ENCODE peak calls at places on chromosomes 6 and 20, in four cellular contexts. A is brain microvascular endothelial cell, H is glutamatergic neuron, U is left lung. K is an unnamed sample.

GRCh38 chr6:43269273-43270007 is 26.2 kb downstream of the TTBK1 start:
- DNase-seq in A (no peak), H (no peak), U (no peak), K (peak; percentile 56)

GRCh38 chr20:50810842-50811241 is 16.0 kb downstream of the BCAS4 start:
- DNase-seq in A (no peak), H (no peak), U (no peak), K (no peak)

GRCh38 chr6:169738204-169738971 is 13.0 kb downstream of the DYNLT2 start:
- DNase-seq in A (peak; percentile 6), H (no peak), U (no peak), K (peak; percentile 3)

GRCh38 chr20:45581702-45582101 is 2.6 kb upstream of the WFDC8 start:
- DNase-seq in A (no peak), H (no peak), U (no peak), K (no peak)

GRCh38 chr20:622161-622560 is 12.1 kb upstream of the TCF15 start:
- DNase-seq in A (no peak), H (no peak), U (no peak), K (no peak)

GRCh38 chr20:56347628-56348305 is 11.0 kb upstream of the FAM210B start:
- DNase-seq in A (no peak), H (no peak), U (no peak), K (peak; percentile 41)

GRCh38 chr6:17011985-17012384 is 89.9 kb upstream of the STMND1 start:
- DNase-seq in A (no peak), H (no peak), U (no peak), K (no peak)

GRCh38 chr6:76438768-76439167 is 366.3 kb upstream of the IMPG1 start:
- DNase-seq in A (no peak), H (no peak), U (no peak), K (no peak)

GRCh38 chr6:164150221-164150620 is 735.7 kb downstream of the QKI start:
- DNase-seq in A (no peak), H (no peak), U (no peak), K (no peak)

GRCh38 chr6:109222848-109223247 is 127.5 kb downstream of the CEP57L1 start:
- DNase-seq in A (no peak), H (no peak), U (no peak), K (no peak)

GRCh38 chr6:64330694-64331309 is 695.2 kb downstream of the PHF3 start:
- DNase-seq in A (peak; percentile 14), H (peak; percentile 93), U (peak; percentile 69), K (peak; percentile 83)

GRCh38 chr6:77425676-77426075 is 37.6 kb downstream of the HTR1B start:
- DNase-seq in A (no peak), H (no peak), U (no peak), K (no peak)

GRCh38 chr6:150079604-150080003 is 10.7 kb upstream of the ULBP3 start:
- DNase-seq in A (no peak), H (no peak), U (no peak), K (no peak)

GRCh38 chr6:159756508-159756907 is 5.3 kb upstream of the ACAT2 start:
- DNase-seq in A (no peak), H (no peak), U (no peak), K (no peak)

GRCh38 chr6:164039954-164040375 is 625.4 kb downstream of the QKI start:
- DNase-seq in A (no peak), H (no peak), U (peak; percentile 81), K (no peak)

GRCh38 chr6:137092018-137092417 is 47.3 kb upstream of the IL20RA start:
- DNase-seq in A (no peak), H (no peak), U (no peak), K (no peak)

GRCh38 chr20:47725248-47725973 is 59.9 kb downstream of the SULF2 start:
- DNase-seq in A (peak; percentile 65), H (peak; percentile 79), U (peak; percentile 82), K (peak; percentile 81)

GRCh38 chr6:144477396-144477795 is 192.3 kb downstream of the UTRN start:
- DNase-seq in A (no peak), H (no peak), U (no peak), K (no peak)

GRCh38 chr6:118398066-118398465 is 150.0 kb upstream of the PLN start:
- DNase-seq in A (no peak), H (no peak), U (no peak), K (no peak)

GRCh38 chr6:164749126-164749758 is 560.2 kb downstream of the C6orf118 start:
- DNase-seq in A (no peak), H (no peak), U (no peak), K (peak; percentile 43)

GRCh38 chr20:40675599-40676221 is 13.3 kb downstream of the MAFB start:
- DNase-seq in A (no peak), H (no peak), U (no peak), K (no peak)

GRCh38 chr6:166671434-166672061 is 44.5 kb upstream of the RPS6KA2 start:
- DNase-seq in A (no peak), H (no peak), U (no peak), K (peak; percentile 24)

GRCh38 chr6:153831350-153832078 is 207.5 kb upstream of the OPRM1 start:
- DNase-seq in A (no peak), H (no peak), U (no peak), K (no peak)

GRCh38 chr20:32993484-32994050 is 10.7 kb downstream of the SUN5 start:
- DNase-seq in A (no peak), H (no peak), U (no peak), K (no peak)

GRCh38 chr6:27651371-27651732 is 178.4 kb upstream of the ZNF184 start:
- DNase-seq in A (peak; percentile 30), H (no peak), U (no peak), K (peak; percentile 23)

GRCh38 chr20:40562031-40562430 is 127.0 kb downstream of the MAFB start:
- DNase-seq in A (peak; percentile 38), H (no peak), U (peak; percentile 82), K (peak; percentile 11)

GRCh38 chr6:87391334-87391733 is 16.4 kb upstream of the CFAP206 start:
- DNase-seq in A (peak; percentile 19), H (peak; percentile 39), U (no peak), K (peak; percentile 16)

GRCh38 chr20:6057139-6057538 is 3.3 kb upstream of the LRRN4 start:
- DNase-seq in A (no peak), H (no peak), U (no peak), K (no peak)

GRCh38 chr6:135935951-135936601 is 84.6 kb downstream of the PDE7B start:
- DNase-seq in A (peak; percentile 78), H (no peak), U (no peak), K (no peak)

GRCh38 chr6:105474234-105474633 is 71.4 kb upstream of the PREP start:
- DNase-seq in A (no peak), H (no peak), U (no peak), K (no peak)

GRCh38 chr20:61896058-61896961 is 169.4 kb downstream of the TAF4 start:
- DNase-seq in A (peak; percentile 23), H (peak; percentile 77), U (peak; percentile 76), K (peak; percentile 77)

GRCh38 chr6:8627085-8627861 is 191.9 kb upstream of the SLC35B3 start:
- DNase-seq in A (peak; percentile 28), H (no peak), U (no peak), K (no peak)

GRCh38 chr20:4243071-4243470 is 227.7 kb upstream of the RNF24 start:
- DNase-seq in A (no peak), H (peak; percentile 38), U (no peak), K (peak; percentile 74)

GRCh38 chr6:159727717-159728440 is 573 bp downstream of the WTAP start:
- DNase-seq in A (peak; percentile 11), H (peak; percentile 75), U (no peak), K (no peak)

GRCh38 chr6:160837146-160837545 is 135.1 kb downstream of the PLG start:
- DNase-seq in A (no peak), H (peak; percentile 17), U (no peak), K (peak; percentile 2)

GRCh38 chr20:49593441-49594142 is 25.7 kb upstream of the PTGIS start:
- DNase-seq in A (no peak), H (no peak), U (no peak), K (no peak)

GRCh38 chr6:131183427-131184095 is 48.3 kb downstream of the AKAP7 start:
- DNase-seq in A (no peak), H (no peak), U (peak; percentile 60), K (no peak)

GRCh38 chr6:131177996-131178395 is 42.7 kb downstream of the AKAP7 start:
- DNase-seq in A (no peak), H (no peak), U (no peak), K (no peak)

GRCh38 chr6:131182991-131183425 is 47.7 kb downstream of the AKAP7 start:
- DNase-seq in A (peak; percentile 22), H (no peak), U (no peak), K (peak; percentile 13)
- TF ChIP-seq CTCF in A (peak; percentile 64), H (peak; percentile 43), U (peak; percentile 33), K (peak; percentile 44)

GRCh38 chr6:106510090-106510970 is 119.0 kb downstream of the RTN4IP1 start:
- DNase-seq in A (no peak), H (peak; percentile 53), U (peak; percentile 95), K (peak; percentile 82)
- TF ChIP-seq CTCF in A (peak; percentile 45), H (no peak), U (no peak), K (peak; percentile 12)

DNA sequence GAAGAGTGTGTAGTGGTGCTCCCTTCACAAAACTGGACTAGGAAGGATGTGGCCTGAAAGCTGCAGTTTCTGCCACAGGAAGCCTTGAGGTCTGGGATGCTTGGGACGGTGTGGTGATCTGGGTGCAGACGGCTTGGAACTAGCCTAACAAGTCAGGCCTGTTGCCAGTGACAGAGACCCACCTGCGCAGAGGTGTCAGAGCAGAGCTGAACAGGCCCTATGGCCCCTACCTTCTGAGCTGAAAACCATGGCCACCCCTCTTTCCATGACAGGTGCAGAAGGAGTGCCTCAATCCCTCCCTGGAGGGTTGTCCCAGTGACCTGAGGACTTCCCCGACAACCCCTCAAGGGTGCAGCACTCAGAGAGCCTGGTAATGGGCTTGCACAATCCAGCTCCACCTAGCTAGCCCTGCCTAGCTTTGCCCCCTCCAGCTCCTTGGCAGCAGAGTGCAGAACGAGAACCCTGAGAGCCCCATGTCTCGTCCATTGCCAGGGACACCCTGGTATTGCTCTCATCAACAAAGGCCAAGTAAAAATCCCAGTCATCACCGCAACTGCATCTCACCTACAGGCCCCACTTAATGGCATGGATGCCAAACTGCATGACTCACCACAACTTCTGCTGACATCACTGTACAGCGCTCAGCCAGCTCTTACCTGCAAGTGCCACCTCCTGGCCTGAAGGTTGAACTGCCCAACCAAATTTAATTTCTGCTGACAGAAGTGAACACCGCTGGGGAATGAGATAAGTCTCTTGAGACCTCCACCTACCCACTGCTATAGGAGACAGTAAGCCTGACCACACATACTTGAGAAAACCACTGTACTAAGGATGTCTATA is 563.1 kb downstream of the TFAP2A start:
- DNase-seq in A (no peak), H (no peak), U (no peak), K (no peak)
- TF ChIP-seq CTCF in A (peak; percentile 48), H (no peak), U (no peak), K (no peak)

GRCh38 chr6:99241905-99242534 is 107.5 kb downstream of the FAXC start:
- DNase-seq in A (peak; percentile 46), H (peak; percentile 36), U (no peak), K (peak; percentile 23)
- TF ChIP-seq CTCF in A (peak; percentile 72), H (peak; percentile 53), U (peak; percentile 29), K (peak; percentile 52)